ENCODE peak calls at places on chromosomes 16 and 17, in ten cellular contexts. X is astrocyte; S is HCT116; F is naive thymus-derived CD4-positive, alpha-beta T cell; Y is Karpas-422; V is aorta; U is tibial nerve; A is PC-3; G is right lobe of liver; K is CD8-positive, alpha-beta memory T cell. I is an unnamed sample.

GRCh38 chr16:29148867-29149272 is 164.0 kb downstream of the LAT start:
- DNase-seq in X (no peak), S (no peak), F (peak), Y (no peak), V (peak), U (no peak), A (no peak), G (peak), K (peak), I (peak)

GRCh38 chr17:63843387-63844292 is 1.2 kb upstream of the SMARCD2 start:
- DNase-seq in X (peak), S (peak), F (peak), Y (peak), V (peak), U (no peak), A (no peak), G (no peak), K (peak), I (no peak)

GRCh38 chr16:16151315-16151714 is 72.0 kb downstream of the ABCC6 start:
- DNase-seq in X (peak), S (no peak), F (no peak), Y (no peak), V (no peak), U (no peak), A (peak), G (no peak), K (no peak), I (no peak)

GRCh38 chr17:2259769-2260536 is 43.6 kb downstream of the SMG6 start:
- DNase-seq in X (peak), S (no peak), F (peak), Y (no peak), V (no peak), U (no peak), A (no peak), G (no peak), K (peak), I (no peak)

GRCh38 chr16:48125888-48126287 is 29.9 kb downstream of the ABCC12 start:
- DNase-seq in X (peak), S (no peak), F (no peak), Y (no peak), V (no peak), U (no peak), A (no peak), G (no peak), K (no peak), I (no peak)

GRCh38 chr17:41537990-41538389 is 9.9 kb upstream of the KRT19 start:
- DNase-seq in X (no peak), S (no peak), F (no peak), Y (no peak), V (peak), U (no peak), A (no peak), G (no peak), K (no peak), I (no peak)

GRCh38 chr16:3518292-3518982 is 17.6 kb downstream of the CLUAP1 start:
- DNase-seq in X (no peak), S (no peak), F (no peak), Y (no peak), V (no peak), U (no peak), A (no peak), G (no peak), K (no peak), I (no peak)

GRCh38 chr16:46673320-46674013 is 15.5 kb downstream of the VPS35 start:
- DNase-seq in X (peak), S (peak), F (peak), Y (peak), V (peak), U (no peak), A (peak), G (peak), K (peak), I (no peak)

GRCh38 chr17:15341385-15341849 is at the start of gene TEKT3:
- DNase-seq in X (peak), S (no peak), F (no peak), Y (no peak), V (peak), U (peak), A (no peak), G (peak), K (no peak), I (peak)

GRCh38 chr16:70679653-70680494 is 6.0 kb downstream of the MTSS2 start:
- DNase-seq in X (no peak), S (no peak), F (no peak), Y (peak), V (peak), U (no peak), A (no peak), G (peak), K (peak), I (no peak)

GRCh38 chr16:57867000-57867561 is 64.8 kb upstream of the KIFC3 start:
- DNase-seq in X (peak), S (no peak), F (no peak), Y (no peak), V (no peak), U (no peak), A (no peak), G (no peak), K (no peak), I (no peak)

GRCh38 chr17:64651889-64652288 is 10.2 kb downstream of the SMURF2 start:
- DNase-seq in X (no peak), S (no peak), F (no peak), Y (no peak), V (no peak), U (no peak), A (no peak), G (no peak), K (no peak), I (no peak)

GRCh38 chr17:258906-259305 is 77.5 kb upstream of the DOC2B start:
- DNase-seq in X (no peak), S (no peak), F (no peak), Y (no peak), V (no peak), U (no peak), A (no peak), G (peak), K (no peak), I (peak)

GRCh38 chr16:85971877-85972638 is 73.1 kb downstream of the IRF8 start:
- DNase-seq in X (no peak), S (no peak), F (no peak), Y (no peak), V (no peak), U (no peak), A (no peak), G (no peak), K (no peak), I (no peak)

GRCh38 chr17:3754458-3755334 is 31.0 kb downstream of the HASPIN start:
- DNase-seq in X (no peak), S (peak), F (peak), Y (no peak), V (no peak), U (no peak), A (peak), G (peak), K (peak), I (peak)

GRCh38 chr17:64621772-64622171 is 40.3 kb downstream of the SMURF2 start:
- DNase-seq in X (no peak), S (no peak), F (no peak), Y (no peak), V (no peak), U (no peak), A (no peak), G (no peak), K (no peak), I (no peak)

GRCh38 chr16:53775821-53776431 is 72.0 kb downstream of the FTO start:
- DNase-seq in X (peak), S (no peak), F (no peak), Y (peak), V (peak), U (no peak), A (peak), G (peak), K (no peak), I (peak)

GRCh38 chr17:73031472-73031871 is 61.0 kb downstream of the SLC39A11 start:
- DNase-seq in X (no peak), S (no peak), F (no peak), Y (no peak), V (no peak), U (no peak), A (no peak), G (no peak), K (no peak), I (no peak)

GRCh38 chr17:14730821-14731220 is 429.9 kb downstream of the HS3ST3B1 start:
- DNase-seq in X (no peak), S (no peak), F (no peak), Y (no peak), V (no peak), U (no peak), A (peak), G (no peak), K (no peak), I (no peak)

GRCh38 chr17:46768540-46768870 is 50.0 kb downstream of the WNT3 start:
- DNase-seq in X (no peak), S (no peak), F (no peak), Y (no peak), V (no peak), U (no peak), A (no peak), G (no peak), K (no peak), I (peak)

GRCh38 chr17:50533185-50533584 is 650 bp downstream of the EPN3 start:
- DNase-seq in X (no peak), S (no peak), F (no peak), Y (no peak), V (no peak), U (no peak), A (no peak), G (no peak), K (no peak), I (peak)

GRCh38 chr17:50517504-50518264 is 9.4 kb downstream of the MYCBPAP start:
- DNase-seq in X (no peak), S (no peak), F (no peak), Y (no peak), V (no peak), U (no peak), A (no peak), G (no peak), K (no peak), I (no peak)

GRCh38 chr17:19386276-19386863 is 620 bp downstream of the MFAP4 start:
- DNase-seq in X (peak), S (no peak), F (no peak), Y (no peak), V (peak), U (peak), A (peak), G (peak), K (no peak), I (no peak)

GRCh38 chr17:37446027-37446426 is 39.3 kb downstream of the TADA2A start:
- DNase-seq in X (peak), S (peak), F (no peak), Y (no peak), V (no peak), U (no peak), A (peak), G (no peak), K (no peak), I (no peak)

GRCh38 chr17:49520386-49521087 is 25.4 kb downstream of the NGFR start:
- DNase-seq in X (no peak), S (no peak), F (no peak), Y (no peak), V (no peak), U (no peak), A (no peak), G (no peak), K (no peak), I (no peak)

GRCh38 chr16:8855972-8856371 is 12.8 kb downstream of the CARHSP1 start:
- DNase-seq in X (no peak), S (no peak), F (no peak), Y (no peak), V (peak), U (no peak), A (no peak), G (no peak), K (no peak), I (no peak)

DNA sequence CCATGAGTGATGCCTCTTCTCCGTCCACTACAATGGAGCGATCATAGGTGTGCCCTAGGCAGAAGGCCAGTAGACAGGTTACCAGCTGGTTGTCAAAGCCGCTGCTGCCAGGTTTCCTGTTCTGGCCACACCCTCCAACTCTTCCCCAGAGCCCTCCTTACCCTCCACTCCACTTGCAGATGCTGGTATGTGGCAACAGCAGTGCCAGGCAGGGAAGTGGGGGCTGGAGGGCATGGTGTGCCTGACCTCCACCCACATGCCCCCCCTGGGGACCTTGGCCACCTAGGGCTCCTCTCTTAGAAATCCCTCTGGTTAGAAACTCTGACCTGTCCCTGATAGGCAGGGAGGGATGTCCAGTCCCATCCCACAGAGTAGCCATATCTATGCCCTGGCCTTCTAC is 1.5 kb downstream of the RRAD start:
- DNase-seq in X (no peak), S (no peak), F (no peak), Y (no peak), V (no peak), U (no peak), A (no peak), G (no peak), K (no peak), I (no peak)
- H3K27ac ChIP-seq in X (no peak), S (no peak), F (no peak), Y (no peak), V (peak), U (peak), A (no peak), G (no peak), K (no peak), I (no peak)

DNA sequence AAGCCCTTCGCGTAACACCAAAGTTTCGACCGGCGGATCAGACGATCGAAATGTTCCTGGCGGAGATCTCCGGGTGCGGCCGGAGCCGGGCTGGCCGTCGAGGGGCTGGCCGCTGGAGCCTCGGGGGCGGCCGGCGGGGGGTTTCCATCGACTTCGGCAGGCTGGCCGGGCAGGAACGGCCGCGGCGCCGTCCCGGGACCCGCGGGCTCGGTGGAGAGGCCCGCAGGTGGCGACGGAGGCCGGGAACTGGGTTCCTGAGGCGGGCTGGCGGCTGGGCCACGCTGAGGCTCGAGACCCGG is 1.1 kb downstream of the EPOP start:
- DNase-seq in X (no peak), S (no peak), F (no peak), Y (no peak), V (no peak), U (no peak), A (no peak), G (peak), K (no peak), I (peak)
- H3K4me3 ChIP-seq in X (no peak), S (peak), F (peak), Y (peak), V (no peak), U (peak), A (peak), G (peak), K (no peak), I (peak)

DNA sequence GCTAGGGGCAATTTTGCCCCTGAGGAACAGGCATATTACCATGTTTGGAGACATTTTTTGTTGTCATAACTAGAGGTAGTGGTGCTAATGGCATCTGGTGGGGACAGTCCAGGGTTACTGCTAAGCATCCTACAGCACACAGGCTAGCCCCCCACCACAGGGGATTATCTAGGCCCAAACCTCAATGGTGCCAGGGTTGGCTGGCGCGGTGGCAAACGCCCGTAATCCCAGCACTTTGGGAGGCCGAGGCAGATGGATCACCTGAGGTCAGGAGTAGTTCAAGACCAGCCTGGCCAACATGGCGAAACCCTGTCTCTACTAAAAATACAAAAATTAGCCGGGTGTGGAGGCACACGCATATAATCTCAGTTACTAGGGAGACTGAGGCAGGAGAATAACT is 15.2 kb downstream of the C1QTNF1 start:
- DNase-seq in X (no peak), S (no peak), F (no peak), Y (no peak), V (peak), U (no peak), A (no peak), G (no peak), K (no peak), I (no peak)
- H3K27ac ChIP-seq in X (no peak), S (no peak), F (no peak), Y (no peak), V (no peak), U (peak), A (peak), G (no peak), K (no peak), I (no peak)

DNA sequence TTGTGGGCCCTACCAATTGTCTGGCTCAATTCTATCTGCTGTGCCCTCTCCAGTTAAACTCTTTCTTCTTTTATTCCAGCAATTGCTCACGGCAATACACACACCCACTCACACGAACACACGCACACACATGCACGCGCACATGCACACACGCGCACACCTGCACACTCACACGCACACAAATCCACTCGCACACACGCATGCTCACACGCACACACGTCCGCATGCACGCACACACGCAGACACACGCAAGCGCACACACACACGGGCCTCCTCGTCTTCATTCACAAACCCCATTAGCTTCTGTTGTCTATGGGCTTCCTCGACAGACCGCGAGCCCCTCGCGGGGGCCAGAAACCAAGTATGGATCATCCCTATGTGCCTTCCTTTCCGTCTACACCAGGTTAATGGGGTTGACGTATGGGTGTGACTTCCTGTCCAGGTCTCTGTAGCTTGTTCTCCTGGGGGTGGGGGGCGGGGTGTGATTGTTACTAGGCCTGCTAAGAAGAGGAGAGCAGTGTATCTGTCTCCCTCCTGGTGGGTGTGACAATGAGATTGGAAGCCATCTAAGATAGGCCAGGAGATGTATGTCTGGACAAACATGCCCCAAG is 717 bp upstream of the CTF1 start:
- DNase-seq in X (no peak), S (peak), F (no peak), Y (peak), V (no peak), U (no peak), A (peak), G (no peak), K (peak), I (no peak)
- H3K4me3 ChIP-seq in X (peak), S (peak), F (no peak), Y (peak), V (no peak), U (peak), A (peak), G (no peak), K (no peak), I (no peak)

DNA sequence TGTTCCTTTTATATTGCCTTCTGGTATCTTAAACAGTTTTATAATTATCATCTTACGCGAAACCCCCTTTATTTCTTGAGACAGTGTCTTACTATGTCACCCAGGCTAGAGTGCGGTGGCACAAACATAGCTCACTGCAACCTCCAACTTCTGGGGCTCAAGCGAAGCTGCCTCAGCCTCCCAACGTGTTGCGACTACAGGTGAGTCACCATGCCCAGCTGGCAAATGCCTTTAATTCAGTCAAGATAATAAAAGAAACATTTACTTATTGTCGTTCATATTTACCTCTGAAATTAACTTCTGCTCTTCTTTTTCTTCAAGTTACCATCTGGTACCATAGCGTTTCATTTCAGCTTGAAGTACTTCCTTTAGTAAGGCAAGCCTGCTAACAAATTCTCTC is 43.9 kb downstream of the FBXL20 start:
- DNase-seq in X (no peak), S (no peak), F (no peak), Y (no peak), V (no peak), U (no peak), A (no peak), G (no peak), K (no peak), I (no peak)
- H3K27ac ChIP-seq in X (no peak), S (no peak), F (no peak), Y (peak), V (no peak), U (no peak), A (no peak), G (no peak), K (no peak), I (peak)

GRCh38 chr16:24544640-24545039 is 5.3 kb downstream of the RBBP6 start:
- DNase-seq in X (peak), S (no peak), F (no peak), Y (no peak), V (no peak), U (no peak), A (no peak), G (no peak), K (no peak), I (no peak)
- H3K4me3 ChIP-seq in X (peak), S (no peak), F (no peak), Y (no peak), V (no peak), U (no peak), A (no peak), G (no peak), K (no peak), I (no peak)

GRCh38 chr16:81530814-81531213 is 86.2 kb downstream of the CMIP start:
- DNase-seq in X (no peak), S (no peak), F (no peak), Y (no peak), V (no peak), U (no peak), A (no peak), G (no peak), K (no peak), I (no peak)

GRCh38 chr16:81533175-81533507 is 88.5 kb downstream of the CMIP start:
- DNase-seq in X (no peak), S (no peak), F (no peak), Y (no peak), V (no peak), U (no peak), A (no peak), G (no peak), K (no peak), I (no peak)

GRCh38 chr16:81530296-81530721 is 85.7 kb downstream of the CMIP start:
- DNase-seq in X (no peak), S (no peak), F (no peak), Y (no peak), V (no peak), U (no peak), A (no peak), G (no peak), K (no peak), I (no peak)

GRCh38 chr16:81532491-81533174 is 88.0 kb downstream of the CMIP start:
- DNase-seq in X (no peak), S (no peak), F (no peak), Y (no peak), V (no peak), U (no peak), A (no peak), G (peak), K (no peak), I (peak)

GRCh38 chr16:81531415-81531814 is 86.8 kb downstream of the CMIP start:
- DNase-seq in X (no peak), S (no peak), F (no peak), Y (no peak), V (no peak), U (no peak), A (no peak), G (no peak), K (no peak), I (peak)
- H3K27ac ChIP-seq in X (no peak), S (no peak), F (no peak), Y (no peak), V (no peak), U (no peak), A (no peak), G (no peak), K (no peak), I (no peak)

GRCh38 chr17:66548158-66548557 is 245.7 kb downstream of the PRKCA start:
- DNase-seq in X (no peak), S (no peak), F (no peak), Y (no peak), V (no peak), U (no peak), A (peak), G (no peak), K (no peak), I (peak)
- H3K4me3 ChIP-seq in X (no peak), S (no peak), F (no peak), Y (no peak), V (no peak), U (no peak), A (peak), G (no peak), K (no peak), I (no peak)

GRCh38 chr17:78146471-78146869 is 285 bp downstream of the C17orf99 start:
- DNase-seq in X (no peak), S (no peak), F (no peak), Y (no peak), V (no peak), U (no peak), A (no peak), G (no peak), K (no peak), I (no peak)

GRCh38 chr17:78147315-78147998 is 1.3 kb downstream of the C17orf99 start:
- DNase-seq in X (no peak), S (no peak), F (no peak), Y (peak), V (no peak), U (no peak), A (no peak), G (no peak), K (no peak), I (peak)

GRCh38 chr17:78146881-78147280 is 696 bp downstream of the C17orf99 start:
- DNase-seq in X (no peak), S (no peak), F (no peak), Y (no peak), V (no peak), U (no peak), A (no peak), G (no peak), K (no peak), I (peak)

GRCh38 chr17:78151514-78152008 is 5.4 kb downstream of the C17orf99 start:
- DNase-seq in X (no peak), S (no peak), F (no peak), Y (no peak), V (no peak), U (no peak), A (peak), G (no peak), K (no peak), I (peak)

GRCh38 chr17:78148286-78149016 is 2.3 kb downstream of the C17orf99 start:
- DNase-seq in X (no peak), S (no peak), F (no peak), Y (no peak), V (no peak), U (no peak), A (no peak), G (no peak), K (no peak), I (no peak)
- H3K27ac ChIP-seq in X (no peak), S (no peak), F (no peak), Y (no peak), V (no peak), U (no peak), A (no peak), G (no peak), K (no peak), I (peak)